ENCODE peak calls at places on chromosome 16, in six cellular contexts. One of them, this sample, is unnamed.

GRCh38 chr16:19014456-19014855 is 30.7 kb downstream of the TMC7 start:
- DNase-seq in fibroblast of lung: no peak
- DNase-seq in A549: peak; percentile 73
- DNase-seq in BJ: no peak
- DNase-seq in CD4-positive, alpha-beta T cell: no peak
- DNase-seq in osteocyte: no peak
- DNase-seq in this sample: no peak

GRCh38 chr16:1767116-1767994 is 4.0 kb downstream of the NME3 start:
- DNase-seq in fibroblast of lung: no peak
- DNase-seq in osteocyte: no peak
- DNase-seq in BJ: no peak
- DNase-seq in CD4-positive, alpha-beta T cell: no peak
- DNase-seq in A549: no peak
- DNase-seq in this sample: no peak

GRCh38 chr16:1137604-1138003 is 15.3 kb upstream of the CACNA1H start:
- DNase-seq in CD4-positive, alpha-beta T cell: no peak
- DNase-seq in osteocyte: no peak
- DNase-seq in BJ: no peak
- DNase-seq in fibroblast of lung: peak; percentile 74
- DNase-seq in A549: no peak
- DNase-seq in this sample: no peak

GRCh38 chr16:57795431-57795878 is 6.8 kb downstream of the KIFC3 start:
- DNase-seq in BJ: no peak
- DNase-seq in fibroblast of lung: peak; percentile 49
- DNase-seq in A549: peak; percentile 89
- DNase-seq in CD4-positive, alpha-beta T cell: peak; percentile 15
- DNase-seq in osteocyte: no peak
- DNase-seq in this sample: no peak

GRCh38 chr16:77794586-77794985 is 6.2 kb downstream of the VAT1L start:
- DNase-seq in CD4-positive, alpha-beta T cell: no peak
- DNase-seq in fibroblast of lung: peak; percentile 90
- DNase-seq in osteocyte: no peak
- DNase-seq in BJ: peak; percentile 7
- DNase-seq in A549: no peak
- DNase-seq in this sample: no peak

GRCh38 chr16:58196898-58197313 is 1.0 kb downstream of the CSNK2A2 start:
- DNase-seq in osteocyte: no peak
- DNase-seq in BJ: no peak
- DNase-seq in fibroblast of lung: peak; percentile 55
- DNase-seq in CD4-positive, alpha-beta T cell: no peak
- DNase-seq in A549: no peak
- DNase-seq in this sample: no peak

GRCh38 chr16:65116818-65117430 is 4.9 kb downstream of the CDH11 start:
- DNase-seq in osteocyte: no peak
- DNase-seq in fibroblast of lung: peak; percentile 77
- DNase-seq in A549: no peak
- DNase-seq in CD4-positive, alpha-beta T cell: no peak
- DNase-seq in BJ: no peak
- DNase-seq in this sample: no peak

GRCh38 chr16:1691276-1691675 is 13.2 kb downstream of the JPT2 start:
- DNase-seq in CD4-positive, alpha-beta T cell: no peak
- DNase-seq in osteocyte: no peak
- DNase-seq in BJ: no peak
- DNase-seq in A549: peak; percentile 52
- DNase-seq in fibroblast of lung: peak; percentile 72
- DNase-seq in this sample: no peak

GRCh38 chr16:77093999-77094398 is 97.0 kb upstream of the MON1B start:
- DNase-seq in osteocyte: no peak
- DNase-seq in CD4-positive, alpha-beta T cell: no peak
- DNase-seq in fibroblast of lung: no peak
- DNase-seq in A549: no peak
- DNase-seq in BJ: no peak
- DNase-seq in this sample: no peak

GRCh38 chr16:77584205-77584859 is 138.0 kb upstream of the NUDT7 start:
- DNase-seq in fibroblast of lung: peak; percentile 58
- DNase-seq in CD4-positive, alpha-beta T cell: peak; percentile 19
- DNase-seq in osteocyte: no peak
- DNase-seq in BJ: no peak
- DNase-seq in A549: peak; percentile 66
- DNase-seq in this sample: no peak

GRCh38 chr16:73026754-73027654 is 20.9 kb downstream of the ZFHX3 start:
- DNase-seq in fibroblast of lung: no peak
- DNase-seq in osteocyte: no peak
- DNase-seq in A549: no peak
- DNase-seq in CD4-positive, alpha-beta T cell: no peak
- DNase-seq in BJ: no peak
- DNase-seq in this sample: no peak

GRCh38 chr16:64098451-64098850 is 1023.4 kb downstream of the CDH11 start:
- DNase-seq in fibroblast of lung: no peak
- DNase-seq in BJ: no peak
- DNase-seq in osteocyte: no peak
- DNase-seq in CD4-positive, alpha-beta T cell: no peak
- DNase-seq in A549: no peak
- DNase-seq in this sample: no peak

GRCh38 chr16:89422527-89422904 is 67.8 kb downstream of the ANKRD11 start:
- DNase-seq in CD4-positive, alpha-beta T cell: no peak
- DNase-seq in fibroblast of lung: peak; percentile 74
- DNase-seq in BJ: no peak
- DNase-seq in A549: no peak
- DNase-seq in osteocyte: no peak
- DNase-seq in this sample: no peak

GRCh38 chr16:27242868-27243590 is 25.5 kb downstream of the NSMCE1 start:
- DNase-seq in osteocyte: no peak
- DNase-seq in fibroblast of lung: peak; percentile 94
- DNase-seq in A549: peak; percentile 78
- DNase-seq in BJ: no peak
- DNase-seq in CD4-positive, alpha-beta T cell: no peak
- DNase-seq in this sample: peak; percentile 63

GRCh38 chr16:79083879-79084278 is 516.7 kb downstream of the MAF start:
- DNase-seq in BJ: no peak
- DNase-seq in fibroblast of lung: no peak
- DNase-seq in A549: no peak
- DNase-seq in CD4-positive, alpha-beta T cell: no peak
- DNase-seq in osteocyte: no peak
- DNase-seq in this sample: no peak

GRCh38 chr16:868386-868755 is 67.8 kb upstream of the GNG13 start:
- DNase-seq in fibroblast of lung: no peak
- DNase-seq in osteocyte: no peak
- DNase-seq in CD4-positive, alpha-beta T cell: no peak
- DNase-seq in A549: no peak
- DNase-seq in BJ: no peak
- DNase-seq in this sample: no peak

GRCh38 chr16:4307215-4308037 is 8.4 kb upstream of the GLIS2 start:
- DNase-seq in CD4-positive, alpha-beta T cell: peak; percentile 92
- DNase-seq in osteocyte: peak; percentile 96
- DNase-seq in fibroblast of lung: peak; percentile 93
- DNase-seq in BJ: peak; percentile 81
- DNase-seq in A549: peak; percentile 96
- DNase-seq in this sample: peak; percentile 89

GRCh38 chr16:57485916-57486857 is at the start of gene DOK4:
- DNase-seq in osteocyte: peak; percentile 91
- DNase-seq in A549: peak; percentile 47
- DNase-seq in BJ: no peak
- DNase-seq in fibroblast of lung: peak; percentile 69
- DNase-seq in CD4-positive, alpha-beta T cell: peak; percentile 80
- DNase-seq in this sample: peak; percentile 19

GRCh38 chr16:2766430-2767139 is 10.5 kb downstream of the ELOB start:
- DNase-seq in A549: no peak
- DNase-seq in BJ: no peak
- DNase-seq in osteocyte: no peak
- DNase-seq in CD4-positive, alpha-beta T cell: no peak
- DNase-seq in fibroblast of lung: no peak
- DNase-seq in this sample: no peak

GRCh38 chr16:35562471-35562870 is 2103.1 kb downstream of the TP53TG3F start:
- DNase-seq in osteocyte: no peak
- DNase-seq in BJ: no peak
- DNase-seq in fibroblast of lung: no peak
- DNase-seq in A549: no peak
- DNase-seq in CD4-positive, alpha-beta T cell: no peak
- DNase-seq in this sample: no peak

GRCh38 chr16:30368792-30369090 is 1.6 kb downstream of the TBC1D10B start:
- DNase-seq in A549: no peak
- DNase-seq in osteocyte: no peak
- DNase-seq in CD4-positive, alpha-beta T cell: no peak
- DNase-seq in fibroblast of lung: no peak
- DNase-seq in BJ: no peak
- DNase-seq in this sample: no peak

GRCh38 chr16:88430524-88431446 is 22.3 kb upstream of the ZFPM1 start:
- DNase-seq in BJ: no peak
- DNase-seq in A549: no peak
- DNase-seq in CD4-positive, alpha-beta T cell: peak; percentile 43
- DNase-seq in osteocyte: no peak
- DNase-seq in fibroblast of lung: peak; percentile 18
- DNase-seq in this sample: no peak

GRCh38 chr16:57590654-57591085 is 37.8 kb upstream of the ADGRG1 start:
- DNase-seq in CD4-positive, alpha-beta T cell: no peak
- DNase-seq in fibroblast of lung: peak; percentile 77
- DNase-seq in A549: peak; percentile 44
- DNase-seq in BJ: peak; percentile 21
- DNase-seq in osteocyte: peak; percentile 6
- DNase-seq in this sample: no peak

GRCh38 chr16:88753191-88753590 is 31.8 kb downstream of the PIEZO1 start:
- DNase-seq in osteocyte: no peak
- DNase-seq in BJ: no peak
- DNase-seq in A549: no peak
- DNase-seq in CD4-positive, alpha-beta T cell: no peak
- DNase-seq in fibroblast of lung: no peak
- DNase-seq in this sample: no peak

GRCh38 chr16:17125671-17126070 is 345.1 kb downstream of the XYLT1 start:
- DNase-seq in CD4-positive, alpha-beta T cell: no peak
- DNase-seq in fibroblast of lung: peak; percentile 71
- DNase-seq in osteocyte: no peak
- DNase-seq in A549: no peak
- DNase-seq in BJ: no peak
- DNase-seq in this sample: no peak

GRCh38 chr16:66996324-66996982 is 8.1 kb downstream of the CES4A start:
- DNase-seq in osteocyte: no peak
- DNase-seq in A549: peak; percentile 42
- DNase-seq in fibroblast of lung: peak; percentile 66
- DNase-seq in BJ: peak; percentile 27
- DNase-seq in CD4-positive, alpha-beta T cell: no peak
- DNase-seq in this sample: peak; percentile 69

GRCh38 chr16:56933828-56934598 is 2.1 kb downstream of the HERPUD1 start:
- DNase-seq in osteocyte: no peak
- DNase-seq in BJ: no peak
- DNase-seq in fibroblast of lung: no peak
- DNase-seq in CD4-positive, alpha-beta T cell: no peak
- DNase-seq in A549: no peak
- DNase-seq in this sample: no peak

GRCh38 chr16:2774161-2774891 is 2.8 kb downstream of the ELOB start:
- DNase-seq in CD4-positive, alpha-beta T cell: no peak
- DNase-seq in osteocyte: no peak
- DNase-seq in BJ: no peak
- DNase-seq in fibroblast of lung: no peak
- DNase-seq in A549: no peak
- DNase-seq in this sample: no peak

GRCh38 chr16:27383511-27384243 is 18.3 kb upstream of the IL21R start:
- DNase-seq in osteocyte: no peak
- DNase-seq in fibroblast of lung: no peak
- DNase-seq in A549: no peak
- DNase-seq in CD4-positive, alpha-beta T cell: no peak
- DNase-seq in BJ: no peak
- DNase-seq in this sample: no peak

GRCh38 chr16:89697161-89697615 is 4.3 kb downstream of the SPATA2L start:
- DNase-seq in BJ: no peak
- DNase-seq in osteocyte: no peak
- DNase-seq in A549: no peak
- DNase-seq in fibroblast of lung: no peak
- DNase-seq in CD4-positive, alpha-beta T cell: no peak
- DNase-seq in this sample: no peak

GRCh38 chr16:14015948-14016347 is 55.2 kb upstream of the MRTFB start:
- DNase-seq in fibroblast of lung: peak; percentile 84
- DNase-seq in osteocyte: no peak
- DNase-seq in BJ: peak; percentile 81
- DNase-seq in CD4-positive, alpha-beta T cell: no peak
- DNase-seq in A549: peak; percentile 83
- DNase-seq in this sample: peak; percentile 79
- TF ChIP-seq CTCF in fibroblast of lung: peak; percentile 18
- TF ChIP-seq CTCF in osteocyte: no peak
- TF ChIP-seq CTCF in BJ: no peak
- TF ChIP-seq CTCF in CD4-positive, alpha-beta T cell: no peak
- TF ChIP-seq CTCF in A549: no peak
- TF ChIP-seq CTCF in this sample: peak; percentile 17

GRCh38 chr16:53504665-53505064 is 1.7 kb upstream of the AKTIP start:
- DNase-seq in osteocyte: no peak
- DNase-seq in BJ: no peak
- DNase-seq in CD4-positive, alpha-beta T cell: no peak
- DNase-seq in fibroblast of lung: peak; percentile 59
- DNase-seq in A549: no peak
- DNase-seq in this sample: no peak
- TF ChIP-seq CTCF in osteocyte: no peak
- TF ChIP-seq CTCF in BJ: no peak
- TF ChIP-seq CTCF in CD4-positive, alpha-beta T cell: no peak
- TF ChIP-seq CTCF in fibroblast of lung: no peak
- TF ChIP-seq CTCF in A549: no peak
- TF ChIP-seq CTCF in this sample: no peak

GRCh38 chr16:25135239-25135878 is 23.8 kb downstream of the LCMT1 start:
- DNase-seq in CD4-positive, alpha-beta T cell: no peak
- DNase-seq in osteocyte: no peak
- DNase-seq in A549: peak; percentile 64
- DNase-seq in BJ: no peak
- DNase-seq in fibroblast of lung: peak; percentile 67
- DNase-seq in this sample: no peak
- TF ChIP-seq CTCF in CD4-positive, alpha-beta T cell: no peak
- TF ChIP-seq CTCF in osteocyte: peak; percentile 21
- TF ChIP-seq CTCF in A549: peak; percentile 15
- TF ChIP-seq CTCF in BJ: peak; percentile 49
- TF ChIP-seq CTCF in fibroblast of lung: peak; percentile 28
- TF ChIP-seq CTCF in this sample: peak; percentile 12

GRCh38 chr16:85227924-85228462 is 115.7 kb upstream of the CIBAR2 start:
- DNase-seq in fibroblast of lung: peak; percentile 85
- DNase-seq in osteocyte: peak; percentile 88
- DNase-seq in CD4-positive, alpha-beta T cell: no peak
- DNase-seq in A549: no peak
- DNase-seq in BJ: no peak
- DNase-seq in this sample: no peak
- TF ChIP-seq CTCF in fibroblast of lung: peak; percentile 27
- TF ChIP-seq CTCF in osteocyte: no peak
- TF ChIP-seq CTCF in CD4-positive, alpha-beta T cell: no peak
- TF ChIP-seq CTCF in A549: no peak
- TF ChIP-seq CTCF in BJ: peak; percentile 24
- TF ChIP-seq CTCF in this sample: no peak

This sample was measured in AG09319.